ENCODE peak calls at places on chromosomes 11 and 22, in five cellular contexts. J, D, L, I and A are unnamed samples.

GRCh38 chr11:114605370-114605769 is 9.8 kb upstream of the NXPE4 start:
- DNase-seq in L (no peak), I (no peak), J (no peak), D (no peak), A (no peak)

GRCh38 chr11:69862331-69862761 is 43.1 kb upstream of the FGF3 start:
- DNase-seq in I (no peak), D (no peak), J (no peak), L (no peak), A (no peak)

GRCh38 chr11:44398266-44399045 is 88.5 kb upstream of the ALX4 start:
- DNase-seq in D (no peak), L (no peak), I (no peak), J (no peak), A (no peak)

GRCh38 chr22:39287076-39287743 is 32.2 kb downstream of the RPL3 start:
- DNase-seq in L (no peak), D (no peak), I (no peak), J (no peak), A (peak; percentile 47)

GRCh38 chr22:46105494-46106278 is 44.6 kb upstream of the PPARA start:
- DNase-seq in L (peak; percentile 86), J (peak; percentile 77), D (no peak), I (peak; percentile 75), A (peak; percentile 95)

GRCh38 chr11:31874631-31875191 is 63.6 kb upstream of the PAX6 start:
- DNase-seq in J (no peak), D (no peak), I (no peak), L (no peak), A (no peak)

GRCh38 chr11:113806403-113806802 is 26.8 kb downstream of the CLDN25 start:
- DNase-seq in L (peak; percentile 22), D (peak; percentile 4), I (no peak), J (no peak), A (peak; percentile 4)

GRCh38 chr11:32473282-32473909 is 38.1 kb upstream of the WT1 start:
- DNase-seq in I (no peak), J (no peak), D (no peak), L (no peak), A (no peak)

GRCh38 chr11:68461284-68461861 is 821 bp downstream of the PPP6R3 start:
- DNase-seq in I (peak; percentile 25), D (no peak), L (no peak), J (peak; percentile 62), A (no peak)

GRCh38 chr11:9263840-9264380 is 1.2 kb downstream of the DENND5A start:
- DNase-seq in I (no peak), D (no peak), J (no peak), L (peak; percentile 50), A (peak; percentile 46)

GRCh38 chr11:66081505-66081904 is 11.4 kb downstream of the PACS1 start:
- DNase-seq in J (no peak), L (no peak), D (no peak), I (peak; percentile 74), A (no peak)

GRCh38 chr22:28711820-28712777 is 29.5 kb downstream of the CHEK2 start:
- DNase-seq in L (peak; percentile 98), J (peak; percentile 94), I (no peak), D (peak; percentile 79), A (peak; percentile 97)

GRCh38 chr11:559020-559620 is 1.4 kb downstream of the LMNTD2 start:
- DNase-seq in D (no peak), L (no peak), J (no peak), I (no peak), A (no peak)

GRCh38 chr22:35440129-35440528 is 40.2 kb downstream of the MCM5 start:
- DNase-seq in I (no peak), J (no peak), L (peak; percentile 41), D (no peak), A (no peak)

GRCh38 chr11:68146010-68146540 is 24.9 kb upstream of the CHKA start:
- DNase-seq in L (no peak), D (no peak), I (peak; percentile 99), J (no peak), A (no peak)

GRCh38 chr22:39434721-39435120 is 22.1 kb upstream of the MGAT3 start:
- DNase-seq in J (no peak), D (no peak), I (no peak), L (no peak), A (no peak)

GRCh38 chr22:42560381-42560780 is 6.6 kb downstream of the SERHL2 start:
- DNase-seq in L (no peak), D (no peak), J (no peak), I (no peak), A (no peak)

DNA sequence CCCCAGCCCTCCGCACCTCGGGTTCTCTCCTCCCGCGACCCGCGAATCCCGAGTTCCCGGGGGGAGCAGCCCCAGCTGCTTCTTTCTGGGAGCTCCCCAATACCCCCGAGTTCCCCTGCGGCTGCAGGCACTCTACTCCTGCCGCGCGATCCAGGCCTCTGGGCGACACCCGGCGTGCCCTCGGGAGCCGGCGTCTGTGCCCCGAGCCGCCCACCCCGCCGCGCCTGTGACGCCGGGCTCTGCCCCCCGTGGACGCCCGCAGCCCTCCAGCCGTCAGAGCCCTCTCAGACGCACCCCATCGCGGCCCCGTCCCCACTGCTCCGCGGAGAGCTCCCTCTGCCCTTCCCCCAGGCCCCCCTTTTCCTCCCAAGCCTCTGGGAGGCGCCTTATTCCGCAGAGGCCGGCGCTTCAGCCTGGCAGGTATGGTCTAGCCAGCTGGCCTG is 422 bp downstream of the GLB1L2 start:
- DNase-seq in I (peak; percentile 41), J (no peak), L (no peak), D (no peak), A (no peak)
- TF ChIP-seq CTCF in I (no peak), J (no peak), L (no peak), D (no peak), A (no peak)

GRCh38 chr11:73221451-73221850 is 3.4 kb downstream of the P2RY2 start:
- DNase-seq in I (no peak), J (no peak), L (no peak), D (no peak), A (no peak)

GRCh38 chr11:73217810-73218105 is 323 bp upstream of the P2RY2 start:
- DNase-seq in L (no peak), J (no peak), D (no peak), I (no peak), A (no peak)

GRCh38 chr11:73218106-73218829 is at the start of gene P2RY2:
- DNase-seq in J (no peak), D (no peak), I (peak; percentile 81), L (no peak), A (peak; percentile 16)

GRCh38 chr11:73218830-73219215 is 742 bp downstream of the P2RY2 start:
- DNase-seq in I (no peak), J (no peak), D (no peak), L (no peak), A (no peak)

DNA sequence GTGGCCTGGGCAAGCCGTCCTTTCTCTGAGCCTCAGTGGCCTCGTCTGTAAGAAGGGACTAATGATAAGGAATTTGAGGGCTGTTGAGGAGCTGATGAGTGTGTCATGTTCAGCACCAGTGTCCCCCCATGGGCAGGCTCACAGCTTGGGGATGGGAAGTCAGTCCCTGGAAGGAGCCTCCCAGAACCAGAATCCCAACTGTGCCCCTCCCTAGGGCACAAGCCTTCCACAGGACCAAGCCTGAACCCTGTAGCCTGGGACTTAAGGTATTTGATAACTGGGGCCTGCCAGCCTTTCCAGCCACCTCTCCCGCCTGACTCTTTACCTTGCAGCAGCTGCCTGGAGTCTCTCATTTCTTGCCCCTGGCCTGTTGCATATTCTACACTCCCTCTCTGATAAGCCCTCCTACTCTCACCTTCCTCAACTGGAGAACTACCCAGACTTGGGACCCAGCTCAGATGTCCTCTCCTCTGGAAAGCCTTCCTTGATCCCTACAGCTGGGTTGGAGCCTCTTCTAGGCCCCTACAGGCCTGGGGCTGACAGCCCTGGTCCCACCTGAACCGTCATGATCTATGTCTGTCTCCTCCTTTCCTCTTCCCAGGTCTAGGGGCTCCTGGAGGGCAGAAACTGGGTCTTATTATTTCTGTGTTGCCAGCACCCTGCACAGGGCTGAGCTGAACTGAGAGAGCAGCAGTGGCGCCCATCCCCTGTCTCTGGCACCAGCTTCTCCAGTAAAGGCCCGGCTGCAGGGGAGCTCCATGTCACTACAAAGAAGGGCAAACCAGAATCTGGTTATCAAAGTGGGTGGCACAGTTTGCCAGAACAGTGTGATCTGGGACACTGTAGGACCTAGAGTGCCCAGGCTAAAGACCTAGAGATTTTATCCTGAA is 1.6 kb downstream of the P2RY2 start:
- DNase-seq in I (no peak), L (no peak), D (no peak), J (no peak), A (no peak)
- H3K4me3 ChIP-seq in I (no peak overlapping the region), L (no peak overlapping the region), D (no peak overlapping the region), J (no peak overlapping the region), A (no peak overlapping the region)

DNA sequence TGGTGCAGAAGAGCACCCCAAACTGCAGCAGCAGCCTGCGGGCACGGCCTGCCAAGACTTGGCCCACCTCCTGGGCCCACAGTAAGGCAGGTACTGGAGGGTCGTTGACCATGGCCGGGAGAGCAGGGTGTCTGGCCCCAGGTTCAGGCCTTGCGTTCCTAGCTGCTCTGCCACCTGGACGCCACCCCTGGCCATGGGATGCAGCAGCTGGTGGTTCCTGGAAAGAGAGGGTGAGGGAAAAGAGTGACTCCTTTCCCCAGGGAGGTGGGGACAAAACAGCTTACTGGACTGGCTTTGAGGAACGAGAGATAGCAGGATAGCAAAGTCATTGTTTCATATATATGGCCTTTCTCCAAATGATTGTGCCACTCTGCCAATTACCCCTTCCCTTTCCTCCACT is 1.8 kb downstream of the BSCL2 start:
- DNase-seq in J (no peak), L (no peak), D (no peak), I (peak; percentile 47), A (no peak)
- TF ChIP-seq CTCF in J (no peak), L (no peak), D (no peak), I (no peak), A (no peak)

GRCh38 chr11:61737636-61738386 is 14.6 kb upstream of the MYRF start:
- DNase-seq in D (no peak), L (no peak), I (no peak), J (no peak), A (no peak)
- H3K4me3 ChIP-seq in D (no peak overlapping the region), L (no peak overlapping the region), I (no peak overlapping the region), J (no peak overlapping the region), A (no peak overlapping the region)

GRCh38 chr11:13701506-13701905 is 33.0 kb downstream of the FAR1 start:
- DNase-seq in I (no peak), J (no peak), D (no peak), L (no peak), A (no peak)
- TF ChIP-seq CTCF in I (no peak), J (no peak), D (no peak), L (no peak), A (no peak)

DNA sequence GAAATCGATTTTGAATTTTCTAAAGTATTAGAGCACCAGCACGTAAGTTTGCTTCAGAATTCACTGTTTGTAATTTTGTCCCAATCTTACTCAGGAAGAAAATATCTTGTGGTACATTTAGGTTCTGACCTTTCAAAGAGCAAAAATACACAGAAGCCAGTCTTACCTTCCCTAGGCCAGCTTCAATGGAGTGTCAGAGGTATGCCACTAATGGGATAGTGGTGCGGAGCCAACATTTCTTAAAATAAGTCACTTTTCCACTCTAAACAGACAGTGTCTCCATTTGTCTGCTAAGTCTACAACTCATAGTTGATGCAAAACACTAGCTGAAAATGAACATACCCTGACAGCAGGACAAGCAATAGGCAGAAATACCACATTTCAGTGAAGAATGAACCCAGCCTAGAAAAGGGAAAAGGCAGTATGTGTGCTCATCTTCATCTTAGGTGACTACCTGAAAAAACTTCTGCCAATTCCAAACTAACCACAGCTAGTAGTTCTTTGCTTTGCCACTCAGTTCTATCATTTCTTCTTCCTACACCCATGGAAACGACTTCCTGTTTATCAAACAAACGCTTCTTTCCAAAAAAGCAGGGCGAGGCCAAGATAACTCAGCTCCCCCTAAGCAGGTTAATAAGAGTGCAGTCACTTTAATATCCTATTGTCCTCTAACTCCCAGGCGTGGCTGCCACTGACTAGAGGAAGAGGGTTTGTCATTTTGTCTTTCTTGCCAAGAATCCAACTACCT is 94.0 kb upstream of the APOA1 start:
- DNase-seq in I (no peak), J (no peak), L (peak; percentile 13), D (no peak), A (peak; percentile 43)
- H3K4me3 ChIP-seq in I (no peak overlapping the region), J (no peak overlapping the region), L (no peak overlapping the region), D (no peak overlapping the region), A (no peak overlapping the region)